ENCODE peak calls at places on chromosomes 1 and 21, in four cellular contexts. E, G, L and O are unnamed samples.

GRCh38 chr1:118136511-118136937 is 48.5 kb downstream of the SPAG17 start:
- DNase-seq in E (no peak), G (no peak), L (peak), O (peak)

GRCh38 chr1:229557214-229557850 is 1.2 kb downstream of the ABCB10 start:
- DNase-seq in E (no peak), G (no peak), L (peak), O (peak)

GRCh38 chr1:14263671-14264070 is 334.8 kb upstream of the KAZN start:
- DNase-seq in E (no peak), G (no peak), L (no peak), O (no peak)

GRCh38 chr1:82927753-82928152 is 1071.2 kb downstream of the TTLL7 start:
- DNase-seq in E (no peak), G (no peak), L (no peak), O (no peak)

GRCh38 chr1:169523904-169524303 is 38.2 kb upstream of the SLC19A2 start:
- DNase-seq in E (no peak), G (no peak), L (no peak), O (no peak)

GRCh38 chr1:166197597-166197996 is 30.8 kb upstream of the FAM78B start:
- DNase-seq in E (no peak), G (no peak), L (no peak), O (no peak)

GRCh38 chr1:20950689-20951088 is 163.6 kb upstream of the HP1BP3 start:
- DNase-seq in E (no peak), G (no peak), L (no peak), O (no peak)

GRCh38 chr1:64499966-64500365 is 30.0 kb downstream of the CACHD1 start:
- DNase-seq in E (no peak), G (peak), L (no peak), O (no peak)

GRCh38 chr1:151491641-151492040 is 19.5 kb upstream of the CGN start:
- DNase-seq in E (no peak), G (no peak), L (no peak), O (no peak)

GRCh38 chr1:230708631-230709580 is 5.0 kb downstream of the AGT start:
- DNase-seq in E (no peak), G (no peak), L (no peak), O (no peak)

GRCh38 chr1:21368514-21369289 is 71.2 kb upstream of the NBPF3 start:
- DNase-seq in E (peak), G (peak), L (peak), O (no peak)

GRCh38 chr1:22955146-22955545 is 17.5 kb downstream of the LACTBL1 start:
- DNase-seq in E (no peak), G (no peak), L (no peak), O (no peak)

GRCh38 chr21:31537872-31538576 is 121.5 kb upstream of the SOD1 start:
- DNase-seq in E (no peak), G (no peak), L (no peak), O (no peak)
- TF ChIP-seq CTCF in E (no peak), G (no peak), L (no peak), O (no peak)

DNA sequence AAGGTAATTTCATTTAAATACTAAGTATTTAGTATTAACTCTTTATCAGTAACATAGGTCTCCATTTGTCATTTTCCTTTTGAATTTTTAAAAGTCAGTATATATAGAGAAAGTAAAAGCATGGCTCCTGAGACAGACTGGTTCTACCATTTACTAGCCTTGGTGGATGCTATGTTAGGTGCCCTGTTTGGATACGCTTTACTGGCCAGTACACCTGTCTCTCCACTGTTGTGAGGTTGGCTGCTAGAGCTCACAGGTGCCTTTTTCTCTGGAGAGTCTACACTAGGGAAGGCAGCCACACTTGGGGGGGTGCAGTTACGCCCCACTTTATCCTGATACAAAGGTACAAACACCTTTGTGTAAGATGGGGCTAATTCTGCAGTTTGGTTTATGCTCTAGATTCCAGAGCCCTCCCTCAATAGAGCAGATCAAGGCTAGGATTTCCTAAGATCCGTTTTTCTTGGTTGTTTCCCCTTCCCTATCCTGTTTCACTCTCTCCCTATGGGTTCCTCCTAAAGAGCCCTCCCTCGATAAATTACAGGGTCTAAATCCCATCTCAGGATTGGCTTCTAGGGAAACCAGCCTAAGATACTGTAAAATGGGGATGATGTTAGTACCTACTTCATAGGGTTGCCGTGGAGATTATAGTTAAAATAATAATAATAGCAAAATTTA is 5.6 kb upstream of the GPSM2 start:
- DNase-seq in E (no peak), G (no peak), L (no peak), O (no peak)
- TF ChIP-seq CTCF in E (no peak), G (no peak), L (no peak), O (no peak)

GRCh38 chr1:203346060-203346754 is 4.7 kb downstream of the FMOD start:
- DNase-seq in E (no peak), G (no peak), L (no peak), O (no peak)
- TF ChIP-seq CTCF in E (no peak), G (no peak), L (no peak), O (peak)

GRCh38 chr1:119463569-119463968 is 43.4 kb upstream of the HSD3B1 start:
- DNase-seq in E (no peak), G (no peak), L (no peak), O (no peak)
- TF ChIP-seq CTCF in E (no peak), G (no peak), L (no peak), O (no peak)

GRCh38 chr21:23695449-23695848 is 1911.8 kb downstream of the MRPL39 start:
- DNase-seq in E (peak), G (no peak), L (no peak), O (no peak)

GRCh38 chr21:23699402-23699801 is 1907.9 kb downstream of the MRPL39 start:
- DNase-seq in E (no peak), G (no peak), L (no peak), O (no peak)

DNA sequence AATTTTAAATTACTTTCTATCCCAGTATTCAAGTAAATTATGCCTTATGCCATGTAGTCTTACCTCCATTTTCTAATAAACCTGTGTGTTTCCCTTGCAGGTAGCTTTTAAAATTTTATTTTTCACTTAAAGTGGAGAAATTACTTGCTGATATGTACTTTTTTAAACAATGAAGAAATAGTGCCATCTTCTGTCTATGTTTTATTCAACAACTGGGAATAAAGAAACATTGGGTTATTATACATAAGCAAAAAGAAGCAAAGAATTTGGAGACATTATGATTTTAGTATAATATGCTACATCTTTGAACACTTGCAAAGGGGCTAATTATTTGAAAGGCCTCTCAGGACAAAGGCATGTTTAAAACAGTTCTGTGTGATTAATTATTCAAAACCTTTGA is 1912.9 kb downstream of the MRPL39 start:
- DNase-seq in E (no peak), G (no peak), L (no peak), O (no peak)
- TF ChIP-seq CTCF in E (no peak), G (no peak), L (no peak), O (no peak)

GRCh38 chr1:202212787-202213186 is 19.2 kb downstream of the LGR6 start:
- DNase-seq in E (no peak), G (no peak), L (no peak), O (no peak)

GRCh38 chr1:202210969-202211368 is 17.4 kb downstream of the LGR6 start:
- DNase-seq in E (no peak), G (no peak), L (no peak), O (no peak)

GRCh38 chr1:202215472-202216130 is 22.0 kb downstream of the LGR6 start:
- DNase-seq in E (no peak), G (no peak), L (no peak), O (no peak)

GRCh38 chr1:202214089-202214843 is 20.7 kb downstream of the LGR6 start:
- DNase-seq in E (no peak), G (peak), L (no peak), O (no peak)

DNA sequence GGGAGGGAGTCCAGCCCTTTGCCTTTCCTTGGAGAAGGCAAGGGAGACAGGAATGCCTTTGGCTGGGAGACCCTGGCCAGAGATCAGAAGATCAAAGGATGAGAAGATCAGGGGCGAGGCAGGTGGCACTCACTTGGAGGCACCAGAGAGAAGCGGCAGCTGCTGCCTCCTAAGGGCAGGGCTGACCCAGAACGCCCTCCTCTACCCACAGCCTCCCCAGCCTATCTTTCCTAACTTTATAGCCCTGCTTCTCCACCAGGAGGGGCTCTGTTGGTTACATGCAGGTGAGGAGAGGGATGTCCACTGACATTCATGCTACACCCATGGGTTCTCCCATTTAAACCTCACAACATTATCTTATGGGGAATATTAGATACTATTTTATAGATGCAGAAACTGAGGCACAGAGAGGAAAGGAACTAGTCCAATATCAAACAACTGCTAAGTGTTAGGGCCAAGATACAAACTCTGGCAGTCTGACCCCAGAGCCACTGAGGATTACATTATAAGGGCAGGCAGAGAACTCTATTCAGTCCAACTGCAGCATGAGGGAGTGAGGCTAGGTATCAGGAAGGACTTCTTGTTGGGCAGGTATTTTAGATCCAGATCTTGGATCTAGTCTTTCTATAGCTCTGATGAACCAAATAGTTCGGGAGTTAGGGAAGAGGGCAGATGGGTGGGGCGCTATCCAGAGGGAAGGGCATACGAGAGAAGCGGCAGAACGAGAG is 19.9 kb downstream of the LGR6 start:
- DNase-seq in E (no peak), G (no peak), L (no peak), O (no peak)
- TF ChIP-seq CTCF in E (no peak), G (no peak), L (no peak), O (no peak)

GRCh38 chr1:210250665-210250997 is 18.0 kb downstream of the SERTAD4 start:
- DNase-seq in E (peak), G (peak), L (peak), O (no peak)

GRCh38 chr1:210251680-210252490 is 19.3 kb downstream of the SERTAD4 start:
- DNase-seq in E (no peak), G (no peak), L (peak), O (no peak)

GRCh38 chr1:210248341-210248740 is 15.7 kb downstream of the SERTAD4 start:
- DNase-seq in E (no peak), G (no peak), L (no peak), O (no peak)

GRCh38 chr1:210252621-210253041 is 20.0 kb downstream of the SERTAD4 start:
- DNase-seq in E (no peak), G (peak), L (peak), O (no peak)

GRCh38 chr1:210250998-210251679 is 18.5 kb downstream of the SERTAD4 start:
- DNase-seq in E (peak), G (peak), L (peak), O (no peak)
- TF ChIP-seq CTCF in E (no peak), G (no peak), L (no peak), O (no peak)

GRCh38 chr1:67662884-67663283 is 22.1 kb upstream of the GADD45A start:
- DNase-seq in E (no peak), G (no peak), L (no peak), O (no peak)
- TF ChIP-seq CTCF in E (no peak), G (no peak), L (no peak), O (no peak)